ENCODE peak calls at places on chromosomes 1 and 21, in five cellular contexts. One of them, this sample, is unnamed.

GRCh38 chr1:182890927-182891610 is 51.9 kb downstream of the DHX9 start:
- DNase-seq in heart left ventricle: no peak
- DNase-seq in A549: no peak
- DNase-seq in lower leg skin: no peak
- DNase-seq in IMR-90: no peak
- DNase-seq in this sample: no peak

GRCh38 chr1:14304381-14304865 is 294.1 kb upstream of the KAZN start:
- DNase-seq in heart left ventricle: no peak
- DNase-seq in A549: no peak
- DNase-seq in lower leg skin: peak; percentile 52
- DNase-seq in IMR-90: peak; percentile 1
- DNase-seq in this sample: no peak

GRCh38 chr1:26993237-26994019 is at the start of gene TRNP1:
- DNase-seq in heart left ventricle: peak; percentile 74
- DNase-seq in A549: peak; percentile 77
- DNase-seq in lower leg skin: no peak
- DNase-seq in IMR-90: peak; percentile 78
- DNase-seq in this sample: no peak

GRCh38 chr21:36069713-36070573 is at the start of gene CBR1:
- DNase-seq in heart left ventricle: peak; percentile 95
- DNase-seq in A549: peak; percentile 65
- DNase-seq in lower leg skin: peak; percentile 89
- DNase-seq in IMR-90: peak; percentile 93
- DNase-seq in this sample: peak; percentile 95

GRCh38 chr1:57485643-57486042 is 61.8 kb upstream of the DAB1 start:
- DNase-seq in heart left ventricle: no peak
- DNase-seq in A549: no peak
- DNase-seq in lower leg skin: no peak
- DNase-seq in IMR-90: peak; percentile 76
- DNase-seq in this sample: no peak

GRCh38 chr1:2561898-2562895 is 6.0 kb downstream of the TNFRSF14 start:
- DNase-seq in heart left ventricle: no peak
- DNase-seq in A549: no peak
- DNase-seq in lower leg skin: no peak
- DNase-seq in IMR-90: no peak
- DNase-seq in this sample: peak; percentile 27

GRCh38 chr1:185816460-185816859 is 82.3 kb downstream of the HMCN1 start:
- DNase-seq in heart left ventricle: no peak
- DNase-seq in A549: no peak
- DNase-seq in lower leg skin: no peak
- DNase-seq in IMR-90: peak; percentile 47
- DNase-seq in this sample: no peak

GRCh38 chr1:180181048-180181447 is 26.4 kb downstream of the QSOX1 start:
- DNase-seq in heart left ventricle: no peak
- DNase-seq in A549: no peak
- DNase-seq in lower leg skin: no peak
- DNase-seq in IMR-90: no peak
- DNase-seq in this sample: peak; percentile 19

GRCh38 chr1:10918531-10918930 is 93.9 kb upstream of the TARDBP start:
- DNase-seq in heart left ventricle: no peak
- DNase-seq in A549: no peak
- DNase-seq in lower leg skin: no peak
- DNase-seq in IMR-90: peak; percentile 65
- DNase-seq in this sample: no peak

GRCh38 chr1:55427576-55427975 is 212.4 kb upstream of the USP24 start:
- DNase-seq in heart left ventricle: no peak
- DNase-seq in A549: no peak
- DNase-seq in lower leg skin: no peak
- DNase-seq in IMR-90: no peak
- DNase-seq in this sample: no peak

GRCh38 chr1:67213164-67213563 is 46.9 kb downstream of the IL23R start:
- DNase-seq in heart left ventricle: no peak
- DNase-seq in A549: peak; percentile 7
- DNase-seq in lower leg skin: no peak
- DNase-seq in IMR-90: peak; percentile 17
- DNase-seq in this sample: peak; percentile 25

GRCh38 chr1:8095584-8095983 is 69.5 kb upstream of the ERRFI1 start:
- DNase-seq in heart left ventricle: no peak
- DNase-seq in A549: no peak
- DNase-seq in lower leg skin: no peak
- DNase-seq in IMR-90: no peak
- DNase-seq in this sample: no peak

GRCh38 chr1:161730050-161730564 is 8.8 kb downstream of the FCRLB start:
- DNase-seq in heart left ventricle: no peak
- DNase-seq in A549: no peak
- DNase-seq in lower leg skin: no peak
- DNase-seq in IMR-90: peak; percentile 72
- DNase-seq in this sample: no peak

GRCh38 chr1:38098101-38098847 is 51.7 kb upstream of the POU3F1 start:
- DNase-seq in heart left ventricle: no peak
- DNase-seq in A549: no peak
- DNase-seq in lower leg skin: no peak
- DNase-seq in IMR-90: no peak
- DNase-seq in this sample: no peak

GRCh38 chr1:41679531-41679930 is 195.0 kb upstream of the EDN2 start:
- DNase-seq in heart left ventricle: no peak
- DNase-seq in A549: no peak
- DNase-seq in lower leg skin: no peak
- DNase-seq in IMR-90: no peak
- DNase-seq in this sample: no peak

GRCh38 chr21:34911360-34911759 is 137.7 kb downstream of the RUNX1 start:
- DNase-seq in heart left ventricle: no peak
- DNase-seq in A549: no peak
- DNase-seq in lower leg skin: no peak
- DNase-seq in IMR-90: no peak
- DNase-seq in this sample: no peak

GRCh38 chr1:3910769-3911520 is 10.9 kb upstream of the C1orf174 start:
- DNase-seq in heart left ventricle: peak; percentile 65
- DNase-seq in A549: peak; percentile 70
- DNase-seq in lower leg skin: no peak
- DNase-seq in IMR-90: peak; percentile 37
- DNase-seq in this sample: peak; percentile 78

GRCh38 chr1:208929575-208929974 is 653.9 kb upstream of the CAMK1G start:
- DNase-seq in heart left ventricle: no peak
- DNase-seq in A549: no peak
- DNase-seq in lower leg skin: no peak
- DNase-seq in IMR-90: no peak
- DNase-seq in this sample: no peak

GRCh38 chr1:42930178-42931107 is 28.2 kb downstream of the SLC2A1 start:
- DNase-seq in heart left ventricle: no peak
- DNase-seq in A549: no peak
- DNase-seq in lower leg skin: peak; percentile 15
- DNase-seq in IMR-90: no peak
- DNase-seq in this sample: no peak

GRCh38 chr1:218846166-218846565 is 327.5 kb upstream of the LYPLAL1 start:
- DNase-seq in heart left ventricle: no peak
- DNase-seq in A549: no peak
- DNase-seq in lower leg skin: no peak
- DNase-seq in IMR-90: no peak
- DNase-seq in this sample: no peak

GRCh38 chr1:48488721-48489120 is 16.7 kb upstream of the SPATA6 start:
- DNase-seq in heart left ventricle: no peak
- DNase-seq in A549: no peak
- DNase-seq in lower leg skin: no peak
- DNase-seq in IMR-90: no peak
- DNase-seq in this sample: no peak

GRCh38 chr1:92070892-92071291 is 4.3 kb downstream of the SETSIP start:
- DNase-seq in heart left ventricle: no peak
- DNase-seq in A549: no peak
- DNase-seq in lower leg skin: no peak
- DNase-seq in IMR-90: no peak
- DNase-seq in this sample: no peak

GRCh38 chr1:235199441-235199840 is 38.4 kb upstream of the RBM34 start:
- DNase-seq in heart left ventricle: no peak
- DNase-seq in A549: peak; percentile 14
- DNase-seq in lower leg skin: no peak
- DNase-seq in IMR-90: peak; percentile 33
- DNase-seq in this sample: peak; percentile 41

GRCh38 chr1:205963352-205963751 is 20.1 kb upstream of the SLC26A9 start:
- DNase-seq in heart left ventricle: no peak
- DNase-seq in A549: no peak
- DNase-seq in lower leg skin: no peak
- DNase-seq in IMR-90: peak; percentile 72
- DNase-seq in this sample: no peak

GRCh38 chr1:240492832-240493440 is 119.0 kb downstream of the GREM2 start:
- DNase-seq in heart left ventricle: no peak
- DNase-seq in A549: peak; percentile 67
- DNase-seq in lower leg skin: no peak
- DNase-seq in IMR-90: peak; percentile 14
- DNase-seq in this sample: peak; percentile 34

GRCh38 chr1:100290291-100290690 is 24.3 kb downstream of the RTCA start:
- DNase-seq in heart left ventricle: no peak
- DNase-seq in A549: no peak
- DNase-seq in lower leg skin: no peak
- DNase-seq in IMR-90: peak; percentile 6
- DNase-seq in this sample: no peak

GRCh38 chr1:228393268-228393699 is 13.4 kb downstream of the TRIM11 start:
- DNase-seq in heart left ventricle: no peak
- DNase-seq in A549: no peak
- DNase-seq in lower leg skin: no peak
- DNase-seq in IMR-90: peak; percentile 73
- DNase-seq in this sample: peak; percentile 21

GRCh38 chr1:92291372-92291999 is 7.3 kb downstream of the GLMN start:
- DNase-seq in heart left ventricle: no peak
- DNase-seq in A549: peak; percentile 10
- DNase-seq in lower leg skin: peak; percentile 17
- DNase-seq in IMR-90: peak; percentile 77
- DNase-seq in this sample: peak; percentile 50

GRCh38 chr1:147852706-147853225 is 49.8 kb upstream of the GJA8 start:
- DNase-seq in heart left ventricle: no peak
- DNase-seq in A549: no peak
- DNase-seq in lower leg skin: no peak
- DNase-seq in IMR-90: no peak
- DNase-seq in this sample: no peak

GRCh38 chr1:25909062-25909461 is 2.8 kb upstream of the STMN1 start:
- DNase-seq in heart left ventricle: no peak
- DNase-seq in A549: no peak
- DNase-seq in lower leg skin: no peak
- DNase-seq in IMR-90: no peak
- DNase-seq in this sample: no peak

GRCh38 chr1:183635112-183635605 is 424 bp downstream of the ARPC5 start:
- DNase-seq in heart left ventricle: peak; percentile 48
- DNase-seq in A549: peak; percentile 30
- DNase-seq in lower leg skin: peak; percentile 49
- DNase-seq in IMR-90: no peak
- DNase-seq in this sample: peak; percentile 36

GRCh38 chr1:44674113-44675000 is at the start of the genes ARMH1 and TMEM53:
- DNase-seq in heart left ventricle: peak; percentile 99
- DNase-seq in A549: peak; percentile 96
- DNase-seq in lower leg skin: peak; percentile 99
- DNase-seq in IMR-90: peak; percentile 98
- DNase-seq in this sample: peak; percentile 98
- TF ChIP-seq POLR2A in heart left ventricle: peak; percentile 56
- TF ChIP-seq POLR2A in A549: peak; percentile 54
- TF ChIP-seq POLR2A in lower leg skin: no peak
- TF ChIP-seq POLR2A in IMR-90: peak; percentile 81
- TF ChIP-seq POLR2A in this sample: peak; percentile 74

GRCh38 chr1:159946242-159947187 is 1.1 kb upstream of the IGSF9 start:
- DNase-seq in heart left ventricle: no peak
- DNase-seq in A549: no peak
- DNase-seq in lower leg skin: no peak
- DNase-seq in IMR-90: no peak
- DNase-seq in this sample: no peak
- TF ChIP-seq POLR2A in heart left ventricle: no peak
- TF ChIP-seq POLR2A in A549: no peak
- TF ChIP-seq POLR2A in lower leg skin: no peak
- TF ChIP-seq POLR2A in IMR-90: no peak
- TF ChIP-seq POLR2A in this sample: no peak

GRCh38 chr1:154404984-154405761 is at the start of gene IL6R:
- DNase-seq in heart left ventricle: peak; percentile 90
- DNase-seq in A549: peak; percentile 74
- DNase-seq in lower leg skin: peak; percentile 93
- DNase-seq in IMR-90: peak; percentile 93
- DNase-seq in this sample: peak; percentile 72
- TF ChIP-seq POLR2A in heart left ventricle: peak; percentile 79
- TF ChIP-seq POLR2A in A549: peak; percentile 46
- TF ChIP-seq POLR2A in lower leg skin: no peak
- TF ChIP-seq POLR2A in IMR-90: peak; percentile 91
- TF ChIP-seq POLR2A in this sample: no peak

GRCh38 chr1:210373878-210374599 is 45.3 kb downstream of the HHAT start:
- DNase-seq in heart left ventricle: no peak
- DNase-seq in A549: peak; percentile 80
- DNase-seq in lower leg skin: no peak
- DNase-seq in IMR-90: peak; percentile 97
- DNase-seq in this sample: peak; percentile 58
- TF ChIP-seq POLR2A in heart left ventricle: no peak
- TF ChIP-seq POLR2A in A549: peak; percentile 13
- TF ChIP-seq POLR2A in lower leg skin: no peak
- TF ChIP-seq POLR2A in IMR-90: peak; percentile 100
- TF ChIP-seq POLR2A in this sample: peak; percentile 44

DNA sequence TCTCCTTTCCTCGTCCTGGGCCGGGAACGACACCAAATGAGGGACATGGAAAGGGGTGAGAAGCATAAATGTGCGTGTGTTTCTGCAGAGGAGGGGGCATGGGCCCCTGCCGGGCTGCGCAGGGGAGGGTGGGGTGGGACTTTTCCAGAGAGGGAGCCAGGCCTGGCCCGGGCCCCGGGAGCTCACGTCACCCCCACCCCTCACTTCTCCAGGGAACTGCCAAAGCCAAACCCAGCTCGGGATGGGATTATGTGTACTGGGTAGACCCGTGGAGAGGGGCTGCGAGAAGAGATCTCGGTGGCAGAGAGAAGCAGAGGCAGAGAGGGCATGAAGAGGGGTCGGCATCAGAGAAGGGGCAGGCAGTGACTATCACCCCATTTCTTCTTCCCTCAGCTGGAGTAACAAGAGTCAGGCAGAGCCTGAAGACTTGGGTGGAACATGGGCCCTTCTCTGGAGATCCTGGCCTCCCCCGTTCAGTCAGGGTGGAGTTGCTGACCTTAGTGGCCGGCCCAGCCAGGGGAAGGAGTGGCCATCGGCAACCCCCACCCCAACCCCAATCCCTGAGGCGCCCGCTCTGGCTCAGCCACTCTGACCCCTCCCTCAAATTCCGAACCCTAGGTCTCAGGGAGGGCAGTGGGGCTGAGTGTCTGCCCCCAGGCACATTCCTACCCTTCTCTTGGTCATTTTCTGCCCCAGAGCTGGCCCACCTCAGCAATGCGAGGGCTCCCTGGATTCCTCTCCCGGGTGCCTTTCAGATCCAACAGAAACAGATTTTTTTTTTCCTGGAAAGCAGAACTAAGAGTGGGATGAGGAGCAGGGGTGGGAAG is 1.2 kb downstream of the ADAMTSL4 start:
- DNase-seq in heart left ventricle: no peak
- DNase-seq in A549: no peak
- DNase-seq in lower leg skin: no peak
- DNase-seq in IMR-90: no peak
- DNase-seq in this sample: no peak
- TF ChIP-seq POLR2A in heart left ventricle: peak; percentile 14
- TF ChIP-seq POLR2A in A549: no peak
- TF ChIP-seq POLR2A in lower leg skin: no peak
- TF ChIP-seq POLR2A in IMR-90: no peak
- TF ChIP-seq POLR2A in this sample: no peak

This sample was measured in erythroblast.